ENCODE peak calls at places on chromosome 1, in six cellular contexts. W is A549, M is HTR-8/SVneo, F is NCI-H2171, P is spleen, X is activated T-cell treated with anti-CD3 and anti-CD28 coated beads for 1 hour. D is an unnamed sample.

GRCh38 chr1:15736035-15736665 is at the start of gene SLC25A34:
- DNase-seq in W (no peak), M (no peak), F (peak; percentile 42), P (no peak), X (no peak), D (no peak)

GRCh38 chr1:186682721-186683120 is 2.5 kb upstream of the PTGS2 start:
- DNase-seq in W (no peak), M (no peak), F (no peak), P (no peak), X (no peak), D (no peak)

GRCh38 chr1:80892452-80892995 is 908.2 kb upstream of the ADGRL2 start:
- DNase-seq in W (no peak), M (no peak), F (no peak), P (no peak), X (no peak), D (peak; percentile 47)

GRCh38 chr1:201360486-201360885 is 17.0 kb downstream of the TNNT2 start:
- DNase-seq in W (no peak), M (no peak), F (no peak), P (peak; percentile 67), X (no peak), D (no peak)

GRCh38 chr1:109595540-109595939 is 23.9 kb downstream of the GNAT2 start:
- DNase-seq in W (no peak), M (no peak), F (no peak), P (no peak), X (no peak), D (no peak)

GRCh38 chr1:117585086-117585485 is 20.8 kb upstream of the TENT5C start:
- DNase-seq in W (no peak), M (no peak), F (no peak), P (no peak), X (no peak), D (no peak)

GRCh38 chr1:51061231-51061943 is 40.6 kb upstream of the C1orf185 start:
- DNase-seq in W (no peak), M (no peak), F (no peak), P (no peak), X (no peak), D (no peak)

GRCh38 chr1:156230102-156230501 is 11.9 kb upstream of the BGLAP start:
- DNase-seq in W (no peak), M (no peak), F (no peak), P (no peak), X (no peak), D (no peak)

GRCh38 chr1:175155936-175156335 is 36.6 kb downstream of the KIAA0040 start:
- DNase-seq in W (no peak), M (no peak), F (no peak), P (no peak), X (no peak), D (no peak)

GRCh38 chr1:29933110-29933509 is 696.8 kb downstream of the PTPRU start:
- DNase-seq in W (no peak), M (no peak), F (no peak), P (peak; percentile 9), X (no peak), D (no peak)

GRCh38 chr1:28553229-28553930 is 495 bp downstream of the TRNAU1AP start:
- DNase-seq in W (peak; percentile 38), M (peak; percentile 35), F (peak; percentile 22), P (peak; percentile 87), X (no peak), D (peak; percentile 66)

GRCh38 chr1:47830856-47831255 is 166.3 kb downstream of the TRABD2B start:
- DNase-seq in W (no peak), M (no peak), F (no peak), P (no peak), X (no peak), D (no peak)

GRCh38 chr1:159798893-159799292 is 3.3 kb upstream of the FCRL6 start:
- DNase-seq in W (peak; percentile 86), M (peak; percentile 75), F (peak; percentile 45), P (no peak), X (peak; percentile 13), D (peak; percentile 64)

GRCh38 chr1:107867422-107867821 is 97.6 kb downstream of the VAV3 start:
- DNase-seq in W (no peak), M (no peak), F (no peak), P (no peak), X (no peak), D (no peak)

GRCh38 chr1:154760469-154760933 is 109.6 kb downstream of the KCNN3 start:
- DNase-seq in W (peak; percentile 72), M (peak; percentile 48), F (no peak), P (peak; percentile 95), X (peak; percentile 85), D (peak; percentile 85)

GRCh38 chr1:209625205-209625549 is 27.0 kb downstream of the LAMB3 start:
- DNase-seq in W (no peak), M (no peak), F (no peak), P (no peak), X (no peak), D (no peak)

GRCh38 chr1:58395355-58395754 is 151.2 kb downstream of the OMA1 start:
- DNase-seq in W (peak; percentile 4), M (peak; percentile 64), F (no peak), P (no peak), X (no peak), D (no peak)

GRCh38 chr1:211734791-211735190 is 59.4 kb upstream of the NEK2 start:
- DNase-seq in W (no peak), M (no peak), F (peak; percentile 67), P (no peak), X (no peak), D (no peak)

GRCh38 chr1:62057631-62058290 is 136.9 kb upstream of the L1TD1 start:
- DNase-seq in W (no peak), M (no peak), F (no peak), P (no peak), X (no peak), D (no peak)

GRCh38 chr1:8880068-8880676 is 1.7 kb upstream of the ENO1 start:
- DNase-seq in W (peak; percentile 83), M (no peak), F (no peak), P (no peak), X (no peak), D (no peak)

GRCh38 chr1:12335815-12336214 is 106.0 kb downstream of the VPS13D start:
- DNase-seq in W (no peak), M (no peak), F (no peak), P (no peak), X (no peak), D (no peak)

GRCh38 chr1:26164036-26164927 is 4.5 kb downstream of the C1orf232 start:
- DNase-seq in W (peak; percentile 50), M (no peak), F (peak; percentile 29), P (peak; percentile 83), X (peak; percentile 52), D (peak; percentile 95)

GRCh38 chr1:193606035-193606434 is 419.6 kb upstream of the B3GALT2 start:
- DNase-seq in W (no peak), M (no peak), F (no peak), P (no peak), X (no peak), D (no peak)

GRCh38 chr1:161260939-161261858 is 2.7 kb downstream of the PCP4L1 start:
- DNase-seq in W (no peak), M (no peak), F (peak; percentile 5), P (no peak), X (no peak), D (no peak)

GRCh38 chr1:4084446-4084845 is 184.4 kb upstream of the C1orf174 start:
- DNase-seq in W (no peak), M (no peak), F (no peak), P (no peak), X (no peak), D (no peak)

GRCh38 chr1:227789042-227789880 is 26.2 kb upstream of the PRSS38 start:
- DNase-seq in W (no peak), M (no peak), F (no peak), P (peak; percentile 82), X (no peak), D (no peak)

GRCh38 chr1:82934069-82934468 is 1064.9 kb downstream of the TTLL7 start:
- DNase-seq in W (no peak), M (no peak), F (no peak), P (no peak), X (no peak), D (no peak)

GRCh38 chr1:248808876-248809275 is 16.8 kb downstream of the SH3BP5L start:
- DNase-seq in W (no peak), M (no peak), F (no peak), P (no peak), X (no peak), D (no peak)

GRCh38 chr1:186102559-186103148 is 272.4 kb downstream of the TPR start:
- DNase-seq in W (no peak), M (peak; percentile 14), F (no peak), P (no peak), X (no peak), D (no peak)

GRCh38 chr1:219399446-219399845 is 213.5 kb downstream of the ZC3H11B start:
- DNase-seq in W (no peak), M (no peak), F (no peak), P (no peak), X (no peak), D (no peak)

GRCh38 chr1:44817771-44818495 is 9.6 kb downstream of the BTBD19 start:
- DNase-seq in W (no peak), M (no peak), F (no peak), P (peak; percentile 40), X (no peak), D (no peak)

GRCh38 chr1:71081697-71082080 is 854 bp upstream of the ZRANB2 start:
- DNase-seq in W (no peak), M (no peak), F (no peak), P (peak; percentile 84), X (peak; percentile 1), D (peak; percentile 46)

GRCh38 chr1:207115269-207115668 is 11.2 kb downstream of the C4BPA start:
- DNase-seq in W (no peak), M (no peak), F (no peak), P (no peak), X (no peak), D (no peak)

GRCh38 chr1:240070188-240070587 is 21.5 kb upstream of the FMN2 start:
- DNase-seq in W (no peak), M (no peak), F (no peak), P (no peak), X (no peak), D (no peak)

GRCh38 chr1:53070621-53071020 is 8.6 kb downstream of the PODN start:
- DNase-seq in W (no peak), M (no peak), F (no peak), P (peak; percentile 67), X (no peak), D (peak; percentile 41)